ENCODE peak calls at places on chromosomes 2 and 18, in nine cellular contexts. D is dorsolateral prefrontal cortex; U is AG08396; A is progenitor cell of endocrine pancreas; O is activated CD8-positive, alpha-beta T cell treated with anti-CD3 and anti-CD28 coated beads for 36 hours; F is SW 1271; X is GM04504; I is substantia nigra; L is glutamatergic neuron. E is an unnamed sample.

GRCh38 chr2:19682493-19682892 is 219.3 kb downstream of the TTC32 start:
- DNase-seq in D (no peak), U (no peak), A (no peak), O (no peak), F (no peak), X (no peak), I (no peak), L (no peak), E (no peak)

GRCh38 chr2:100819365-100820345 is at the start of gene NPAS2:
- DNase-seq in D (no peak), U (peak; percentile 83), A (peak; percentile 19), O (peak; percentile 46), F (peak; percentile 60), X (no peak), I (peak; percentile 4), L (peak; percentile 50), E (peak; percentile 55)

GRCh38 chr2:128661955-128662564 is 343.4 kb upstream of the HS6ST1 start:
- DNase-seq in D (no peak), U (no peak), A (no peak), O (no peak), F (no peak), X (no peak), I (no peak), L (peak; percentile 4), E (no peak)

GRCh38 chr2:68936462-68936861 is 16.2 kb downstream of the GKN2 start:
- DNase-seq in D (no peak), U (peak; percentile 32), A (no peak), O (no peak), F (peak; percentile 42), X (peak; percentile 31), I (no peak), L (no peak), E (no peak)

GRCh38 chr2:114543106-114543806 is 100.8 kb downstream of the DPP10 start:
- DNase-seq in D (peak; percentile 5), U (no peak), A (no peak), O (no peak), F (no peak), X (no peak), I (no peak), L (no peak), E (peak; percentile 18)

GRCh38 chr2:158459161-158460003 is 2.6 kb downstream of the PKP4 start:
- DNase-seq in D (no peak), U (no peak), A (no peak), O (no peak), F (no peak), X (no peak), I (no peak), L (no peak), E (no peak)

GRCh38 chr2:117858892-117859531 is 44.5 kb downstream of the DDX18 start:
- DNase-seq in D (no peak), U (no peak), A (no peak), O (no peak), F (no peak), X (no peak), I (no peak), L (peak; percentile 37), E (peak; percentile 15)

GRCh38 chr2:85387754-85388153 is 22.4 kb downstream of the CAPG start:
- DNase-seq in D (no peak), U (no peak), A (no peak), O (no peak), F (no peak), X (no peak), I (no peak), L (no peak), E (no peak)

GRCh38 chr2:190794466-190795184 is 86.0 kb upstream of the GLS start:
- DNase-seq in D (no peak), U (no peak), A (no peak), O (peak; percentile 31), F (no peak), X (no peak), I (no peak), L (no peak), E (no peak)

GRCh38 chr2:239496700-239497099 is 95.9 kb upstream of the HDAC4 start:
- DNase-seq in D (no peak), U (no peak), A (no peak), O (peak; percentile 24), F (no peak), X (no peak), I (no peak), L (no peak), E (no peak)

GRCh38 chr2:178066890-178067669 is 5.5 kb downstream of the PDE11A start:
- DNase-seq in D (no peak), U (no peak), A (no peak), O (no peak), F (no peak), X (no peak), I (no peak), L (no peak), E (no peak)

GRCh38 chr2:113183703-113184102 is 9.9 kb downstream of the PSD4 start:
- DNase-seq in D (no peak), U (no peak), A (no peak), O (no peak), F (no peak), X (no peak), I (no peak), L (no peak), E (no peak)

GRCh38 chr18:14920976-14921375 is 173.0 kb downstream of the ANKRD30B start:
- DNase-seq in D (no peak), U (no peak), A (no peak), O (no peak), F (no peak), X (no peak), I (no peak), L (no peak), E (no peak)

GRCh38 chr2:178834086-178834485 is 26.9 kb upstream of the TTN start:
- DNase-seq in D (no peak), U (no peak), A (no peak), O (no peak), F (no peak), X (no peak), I (no peak), L (no peak), E (no peak)

GRCh38 chr2:25339121-25339738 is 2.5 kb downstream of the DNMT3A start:
- DNase-seq in D (no peak), U (no peak), A (no peak), O (no peak), F (no peak), X (no peak), I (no peak), L (no peak), E (no peak)

GRCh38 chr18:57475903-57476302 is 40.7 kb downstream of the ONECUT2 start:
- DNase-seq in D (no peak), U (no peak), A (no peak), O (no peak), F (no peak), X (no peak), I (no peak), L (peak; percentile 19), E (no peak)

GRCh38 chr2:108949316-108950299 is 39.4 kb downstream of the EDAR start:
- DNase-seq in D (no peak), U (no peak), A (no peak), O (no peak), F (no peak), X (no peak), I (no peak), L (no peak), E (no peak)

GRCh38 chr2:64683771-64684510 is 30.2 kb upstream of the SERTAD2 start:
- DNase-seq in D (no peak), U (no peak), A (no peak), O (no peak), F (no peak), X (no peak), I (no peak), L (no peak), E (no peak)

GRCh38 chr2:240988146-240988545 is 10.3 kb upstream of the SNED1 start:
- DNase-seq in D (no peak), U (no peak), A (no peak), O (no peak), F (peak; percentile 27), X (no peak), I (no peak), L (peak; percentile 23), E (no peak)

GRCh38 chr18:79662051-79662450 is 17.6 kb upstream of the CTDP1 start:
- DNase-seq in D (no peak), U (no peak), A (no peak), O (no peak), F (no peak), X (no peak), I (no peak), L (no peak), E (no peak)

E was measured in nephron progenitor cell.